ENCODE peak calls at places on chromosomes 11 and 22, in nine cellular contexts. V, P, U, K, Y, B, S, M and H are unnamed samples.

GRCh38 chr11:126482586-126483108 is 127.2 kb downstream of the ST3GAL4 start:
- DNase-seq in M (no peak), Y (no peak), V (peak), P (peak), B (peak), U (no peak), K (no peak), S (no peak), H (no peak)

GRCh38 chr11:42536961-42537360 is 774.8 kb upstream of the API5 start:
- DNase-seq in U (no peak), S (no peak), Y (no peak), B (no peak), K (no peak), P (no peak), M (no peak), V (no peak), H (no peak)

GRCh38 chr22:22755778-22756100 is 111.3 kb downstream of the GGTLC2 start:
- DNase-seq in B (no peak), Y (no peak), P (no peak), K (no peak), U (no peak), V (no peak), M (no peak), S (no peak), H (no peak)

GRCh38 chr22:28799125-28799833 is 1.1 kb downstream of the XBP1 start:
- DNase-seq in K (peak), Y (peak), M (peak), B (no peak), S (peak), U (peak), V (peak), P (peak), H (peak)

GRCh38 chr11:33234397-33235168 is 22.6 kb upstream of the HIPK3 start:
- DNase-seq in B (no peak), V (peak), P (peak), S (no peak), Y (no peak), M (no peak), U (no peak), K (no peak), H (no peak)

GRCh38 chr11:8721740-8722139 is 39.1 kb downstream of the RPL27A start:
- DNase-seq in V (no peak), M (no peak), S (no peak), B (no peak), Y (no peak), P (peak), K (no peak), U (peak), H (no peak)

GRCh38 chr11:17219016-17219415 is 11.2 kb upstream of the PIK3C2A start:
- DNase-seq in K (no peak), U (no peak), P (peak), Y (no peak), M (no peak), S (no peak), B (no peak), V (peak), H (no peak)

GRCh38 chr11:111327908-111328624 is 29.7 kb downstream of the POU2AF3 start:
- DNase-seq in S (no peak), V (no peak), U (no peak), M (no peak), B (peak), Y (no peak), K (no peak), P (no peak), H (no peak)

GRCh38 chr11:66970808-66971442 is 4.2 kb upstream of the C11orf86 start:
- DNase-seq in M (peak), S (no peak), U (no peak), B (no peak), K (peak), P (peak), V (peak), Y (peak), H (peak)

GRCh38 chr11:131694526-131695424 is 324.4 kb downstream of the NTM start:
- DNase-seq in M (peak), U (peak), K (no peak), Y (peak), V (peak), P (peak), B (peak), S (peak), H (peak)

GRCh38 chr11:75072582-75072981 is 24.1 kb downstream of the OR2AT4 start:
- DNase-seq in B (no peak), P (no peak), K (no peak), M (no peak), Y (no peak), U (peak), S (no peak), V (no peak), H (no peak)

GRCh38 chr22:22574361-22574760 is 15.3 kb upstream of the PRAME start:
- DNase-seq in U (no peak), M (no peak), S (no peak), V (no peak), Y (no peak), K (no peak), B (no peak), P (no peak), H (no peak)

GRCh38 chr11:100525197-100525596 is 161.9 kb upstream of the ARHGAP42 start:
- DNase-seq in M (no peak), B (no peak), S (no peak), P (no peak), Y (no peak), U (no peak), K (no peak), V (no peak), H (no peak)

GRCh38 chr11:27304514-27304913 is 58.5 kb downstream of the CCDC34 start:
- DNase-seq in S (no peak), Y (no peak), K (no peak), P (no peak), U (peak), B (no peak), M (no peak), V (no peak), H (no peak)

GRCh38 chr11:128757235-128757711 is 63.4 kb downstream of the FLI1 start:
- DNase-seq in U (no peak), P (peak), B (no peak), M (peak), S (no peak), K (no peak), V (peak), Y (no peak), H (no peak)

GRCh38 chr11:82003671-82004148 is 730.0 kb downstream of the FAM181B start:
- DNase-seq in V (peak), P (peak), S (no peak), M (no peak), B (no peak), U (no peak), K (no peak), Y (no peak), H (peak)

GRCh38 chr11:69896250-69896649 is 77.0 kb upstream of the FGF3 start:
- DNase-seq in P (no peak), U (no peak), K (no peak), S (no peak), B (no peak), V (no peak), M (no peak), Y (no peak), H (no peak)

GRCh38 chr11:70135142-70136132 is 57.3 kb downstream of the ANO1 start:
- DNase-seq in S (no peak), B (no peak), V (no peak), K (no peak), U (peak), P (peak), Y (no peak), M (no peak), H (no peak)

GRCh38 chr22:41830174-41830573 is 2.7 kb upstream of the SREBF2 start:
- DNase-seq in M (no peak), U (no peak), K (no peak), S (no peak), P (peak), Y (no peak), V (no peak), B (no peak), H (no peak)

GRCh38 chr11:134068829-134069425 is at the start of gene JAM3:
- DNase-seq in P (peak), S (peak), M (peak), V (peak), K (peak), U (peak), Y (peak), B (peak), H (peak)

GRCh38 chr11:132595711-132596111 is 936.6 kb downstream of the OPCML start:
- DNase-seq in S (no peak), M (no peak), V (no peak), U (no peak), K (no peak), Y (no peak), P (no peak), B (no peak), H (no peak)

GRCh38 chr11:113045146-113045545 is 83.9 kb downstream of the NCAM1 start:
- DNase-seq in M (no peak), K (no peak), U (no peak), V (no peak), B (no peak), S (no peak), P (no peak), Y (no peak), H (no peak)

GRCh38 chr22:50530280-50530856 is 556 bp upstream of the TYMP start:
- DNase-seq in P (peak), M (peak), S (no peak), U (peak), V (peak), K (no peak), B (peak), Y (peak), H (no peak)

GRCh38 chr22:40024201-40025061 is 29.7 kb downstream of the FAM83F start:
- DNase-seq in K (no peak), S (no peak), B (peak), Y (peak), M (peak), P (peak), V (peak), U (peak), H (no peak)

GRCh38 chr22:37018815-37019308 is 385 bp downstream of the TST start:
- DNase-seq in K (no peak), Y (peak), M (peak), U (peak), P (peak), S (peak), V (peak), B (peak), H (no peak)

GRCh38 chr11:92393218-92393617 is 168.6 kb downstream of the FAT3 start:
- DNase-seq in M (no peak), U (no peak), S (no peak), Y (no peak), B (no peak), P (no peak), V (no peak), K (no peak), H (no peak)

GRCh38 chr11:112042961-112043304 is 17.7 kb downstream of the DLAT start:
- DNase-seq in Y (no peak), U (no peak), P (no peak), V (no peak), M (no peak), B (no peak), K (no peak), S (no peak), H (no peak)

GRCh38 chr11:32045456-32045855 is 45.4 kb upstream of the RCN1 start:
- DNase-seq in Y (no peak), V (no peak), M (no peak), K (no peak), S (no peak), U (no peak), P (no peak), B (no peak), H (no peak)

GRCh38 chr22:35330258-35330861 is 30.7 kb downstream of the TOM1 start:
- DNase-seq in V (peak), B (peak), Y (peak), M (no peak), K (no peak), U (no peak), S (peak), P (peak), H (no peak)

GRCh38 chr22:40499187-40499753 is 128.9 kb downstream of the SGSM3 start:
- DNase-seq in P (peak), U (no peak), V (peak), B (no peak), Y (peak), K (peak), M (peak), S (no peak), H (peak)

GRCh38 chr11:109034341-109034696 is 369.4 kb downstream of the DDX10 start:
- DNase-seq in V (peak), K (no peak), P (peak), S (peak), U (no peak), Y (no peak), M (no peak), B (no peak), H (no peak)

GRCh38 chr11:28526406-28526751 is 418.2 kb downstream of the METTL15 start:
- DNase-seq in S (no peak), P (peak), U (no peak), K (no peak), B (no peak), V (peak), M (peak), Y (no peak), H (no peak)

GRCh38 chr11:12764187-12764914 is 90.1 kb downstream of the TEAD1 start:
- DNase-seq in U (no peak), Y (no peak), V (no peak), B (no peak), M (no peak), P (no peak), K (no peak), S (no peak), H (no peak)

GRCh38 chr11:26021026-26021425 is 310.9 kb upstream of the ANO3 start:
- DNase-seq in P (no peak), U (no peak), B (no peak), Y (no peak), S (no peak), V (no peak), K (no peak), M (no peak), H (no peak)

GRCh38 chr11:33724644-33725035 is 11.6 kb downstream of the CD59 start:
- DNase-seq in V (peak), K (no peak), Y (no peak), S (no peak), P (peak), M (no peak), U (no peak), B (no peak), H (no peak)

GRCh38 chr11:118705111-118705741 is 25.8 kb upstream of the TREH start:
- DNase-seq in V (no peak), U (peak), B (no peak), M (no peak), K (no peak), Y (peak), S (no peak), P (no peak), H (no peak)

GRCh38 chr11:118706546-118706825 is 27.0 kb upstream of the TREH start:
- DNase-seq in S (no peak), Y (no peak), U (no peak), K (no peak), B (no peak), V (no peak), P (no peak), M (no peak), H (no peak)

GRCh38 chr11:118708296-118708695 is 28.8 kb upstream of the TREH start:
- DNase-seq in U (no peak), V (no peak), Y (no peak), P (no peak), S (no peak), K (no peak), M (no peak), B (no peak), H (no peak)

GRCh38 chr11:118703563-118704106 is 24.2 kb upstream of the TREH start:
- DNase-seq in M (no peak), Y (peak), S (no peak), K (no peak), U (no peak), B (no peak), V (no peak), P (no peak), H (no peak)

GRCh38 chr11:118705796-118706545 is 26.5 kb upstream of the TREH start:
- DNase-seq in M (no peak), B (no peak), Y (no peak), S (no peak), K (no peak), U (peak), V (no peak), P (peak), H (no peak)
- H3K4me3 ChIP-seq in M (no peak), B (no peak), Y (no peak), S (no peak), K (no peak), U (no peak), V (no peak), P (no peak), H (no peak)

DNA sequence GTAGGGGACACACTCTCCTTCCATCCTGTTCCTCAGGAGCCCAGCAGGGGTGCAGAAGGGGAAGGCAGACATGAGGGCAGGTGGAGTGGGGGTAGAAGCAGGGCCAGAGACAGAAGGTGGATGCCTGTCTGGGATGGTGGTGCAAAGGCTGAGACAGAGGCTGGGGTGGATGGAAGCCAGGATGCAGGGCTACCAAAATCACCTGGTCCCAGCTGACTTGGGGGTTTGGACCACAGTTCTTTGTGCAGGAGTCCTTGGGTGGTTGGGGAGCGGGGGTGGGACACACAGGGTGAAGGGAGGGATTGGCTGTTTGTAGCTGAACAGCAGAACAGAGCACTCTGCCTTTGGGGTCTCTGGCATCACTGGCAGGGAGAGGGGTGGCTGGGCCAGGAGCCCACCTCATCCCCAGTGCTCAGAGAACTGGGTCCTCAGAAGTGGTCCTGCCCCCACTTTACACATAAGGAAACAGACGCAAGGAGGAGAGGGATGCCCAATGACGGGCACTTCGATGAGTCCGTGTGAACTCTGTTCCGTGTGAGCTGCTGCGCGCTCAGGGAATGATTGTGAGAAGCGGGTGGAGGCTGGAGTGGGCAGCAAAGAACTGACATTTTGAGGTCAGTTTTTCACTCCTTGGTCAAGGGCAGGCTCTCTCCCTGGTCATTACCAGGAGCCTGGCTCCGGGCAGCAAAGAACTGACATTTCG is 1.8 kb downstream of the TAGLN start:
- DNase-seq in V (peak), U (no peak), M (no peak), K (no peak), P (peak), B (no peak), Y (peak), S (no peak), H (no peak)
- H3K4me3 ChIP-seq in V (peak), U (no peak), M (no peak), K (peak), P (peak), B (peak), Y (peak), S (peak), H (peak)

GRCh38 chr22:46012182-46012880 is 35.4 kb upstream of the WNT7B start:
- DNase-seq in K (no peak), P (no peak), M (no peak), V (no peak), Y (peak), B (peak), U (no peak), S (no peak), H (no peak)
- H3K4me3 ChIP-seq in K (no peak), P (no peak), M (no peak), V (no peak), Y (no peak), B (no peak), U (no peak), S (no peak), H (no peak)

DNA sequence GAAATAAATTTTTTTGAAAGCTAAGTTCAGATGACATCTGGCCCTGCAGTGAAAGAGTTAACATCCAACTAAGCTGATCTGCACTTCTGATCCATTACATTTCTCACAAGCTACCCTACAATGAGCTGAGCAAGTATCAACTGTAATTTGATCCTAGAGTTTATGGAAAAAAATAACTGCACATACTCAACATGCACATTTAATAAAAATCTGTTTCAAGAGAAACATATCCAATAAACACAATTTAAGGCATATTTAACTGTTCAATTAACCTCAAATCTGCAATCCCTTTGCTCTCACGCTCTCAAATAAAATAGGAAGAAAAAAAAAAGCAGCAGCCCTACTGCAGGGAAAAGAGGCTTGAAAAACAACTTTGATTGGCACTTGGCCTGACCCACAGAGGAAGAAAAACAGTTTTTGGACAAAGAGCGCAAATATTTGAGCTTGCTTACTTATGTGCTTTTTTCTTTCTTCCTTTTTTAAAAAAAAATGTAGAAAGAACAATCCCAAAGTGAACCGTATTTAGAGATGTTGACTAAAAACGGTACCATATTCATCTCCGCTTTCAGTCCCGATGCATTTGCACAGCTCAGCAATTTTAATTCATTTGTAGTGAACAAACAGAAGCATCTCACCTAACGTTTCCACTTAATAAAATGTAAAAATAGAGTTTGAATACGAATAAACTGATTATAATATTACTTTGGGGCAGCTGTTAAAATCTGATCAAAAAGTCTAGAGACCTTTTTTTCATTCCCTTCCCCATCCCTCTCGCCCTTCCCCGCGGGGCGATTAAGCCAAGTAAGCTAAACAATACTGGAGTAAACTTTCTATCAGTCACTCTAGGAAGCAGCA is 1.6 kb downstream of the SESN3 start:
- DNase-seq in M (no peak), S (no peak), U (no peak), Y (no peak), P (peak), V (peak), B (no peak), K (no peak), H (no peak)
- H3K4me3 ChIP-seq in M (peak), S (peak), U (peak), Y (peak), P (peak), V (peak), B (peak), K (peak), H (peak)

GRCh38 chr11:6406370-6406769 is 12.5 kb downstream of the APBB1 start:
- DNase-seq in M (no peak), U (no peak), S (no peak), B (no peak), V (no peak), P (no peak), K (no peak), Y (no peak), H (no peak)

GRCh38 chr11:6403539-6403938 is 13.3 kb downstream of the SMPD1 start:
- DNase-seq in P (no peak), K (no peak), V (no peak), S (no peak), U (no peak), B (no peak), M (no peak), Y (no peak), H (no peak)

GRCh38 chr11:6405837-6406236 is 13.1 kb downstream of the APBB1 start:
- DNase-seq in K (no peak), Y (no peak), S (no peak), V (no peak), B (no peak), P (no peak), U (no peak), M (no peak), H (no peak)

GRCh38 chr11:6404341-6405038 is 14.2 kb downstream of the SMPD1 start:
- DNase-seq in V (peak), S (no peak), M (no peak), P (peak), Y (no peak), U (peak), B (no peak), K (peak), H (no peak)

DNA sequence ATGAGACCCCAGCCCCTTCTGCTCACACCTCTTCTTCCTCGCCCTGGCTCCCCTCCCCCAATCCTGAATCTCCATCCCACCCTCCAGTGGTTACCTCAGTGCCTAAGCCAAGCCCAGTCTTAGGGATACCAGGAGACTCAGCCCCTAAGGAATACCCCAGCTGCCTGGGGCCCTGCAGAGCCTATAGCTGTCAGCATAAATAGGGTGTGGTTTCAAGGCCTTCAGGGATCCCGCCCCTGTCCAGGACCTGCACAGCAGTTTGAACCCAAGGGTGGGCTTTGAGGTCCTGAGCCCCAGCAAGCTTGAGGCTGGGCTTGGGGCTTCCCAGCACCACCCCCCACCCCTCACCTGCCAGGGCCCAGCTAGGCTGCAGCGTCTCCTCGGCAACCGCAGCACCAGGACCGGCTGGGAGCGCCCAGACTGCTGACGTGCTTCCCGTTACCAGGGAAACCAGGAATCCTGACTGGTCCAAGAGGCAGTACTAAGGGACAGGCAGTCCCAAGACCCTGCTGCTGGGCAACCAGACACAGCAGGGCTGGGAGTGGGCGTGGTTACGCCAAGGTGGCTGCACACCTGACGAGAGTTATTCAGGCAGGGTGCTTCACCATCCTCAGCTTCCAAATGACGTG is 13.7 kb downstream of the APBB1 start:
- DNase-seq in M (no peak), K (no peak), S (no peak), Y (no peak), P (no peak), B (no peak), U (peak), V (no peak), H (no peak)
- H3K4me3 ChIP-seq in M (no peak), K (no peak), S (no peak), Y (no peak), P (no peak), B (no peak), U (no peak), V (no peak), H (no peak)